ENCODE peak calls at places on chromosomes 16 and 17, in seven cellular contexts. V is endothelial cell of umbilical vein, D is stomach, I is ovary, L is suprapubic skin, O is heart left ventricle, Q is esophagus squamous epithelium. M is an unnamed sample.
A peak's percentile ranks its signal among the peaks of the same experiment; 100 is the strongest.

GRCh38 chr16:2171601-2172178 is 16.1 kb downstream of the TRAF7 start:
- DNase-seq in L (no peak), V (no peak), Q (no peak), I (no peak), D (no peak), O (no peak), M (peak; percentile 74)

GRCh38 chr17:33461051-33461450 is 168.0 kb upstream of the ASIC2 start:
- DNase-seq in Q (no peak), D (no peak), O (no peak), L (no peak), I (no peak), V (no peak), M (no peak)

GRCh38 chr16:2514333-2515179 is 804 bp downstream of the ATP6V0C start:
- DNase-seq in L (peak; percentile 75), D (peak; percentile 43), I (peak; percentile 69), Q (no peak), O (no peak), V (no peak), M (peak; percentile 73)

GRCh38 chr16:5412721-5413120 is 315.1 kb upstream of the EEF2KMT start:
- DNase-seq in D (no peak), I (no peak), L (peak; percentile 31), O (no peak), Q (no peak), V (no peak), M (no peak)

GRCh38 chr17:64115871-64116534 is 13.9 kb downstream of the ERN1 start:
- DNase-seq in L (no peak), V (no peak), O (no peak), Q (no peak), I (no peak), D (peak; percentile 65), M (no peak)

GRCh38 chr16:86575754-86576557 is 2.4 kb upstream of the FOXL1 start:
- DNase-seq in I (no peak), L (peak; percentile 46), O (peak; percentile 89), V (peak; percentile 92), Q (no peak), D (peak; percentile 55), M (peak; percentile 88)

GRCh38 chr17:4938670-4939553 is 934 bp downstream of the SLC25A11 start:
- DNase-seq in Q (no peak), I (no peak), O (peak; percentile 53), D (no peak), V (no peak), L (no peak), M (no peak)

GRCh38 chr17:68733241-68734176 is 132.3 kb upstream of the FAM20A start:
- DNase-seq in V (peak; percentile 66), Q (no peak), O (peak; percentile 44), L (no peak), D (peak; percentile 30), I (no peak), M (no peak)

GRCh38 chr17:74807925-74808324 is 31.8 kb upstream of the NAT9 start:
- DNase-seq in V (no peak), I (no peak), Q (no peak), L (no peak), O (no peak), D (no peak), M (no peak)

GRCh38 chr16:9409753-9410493 is 318.5 kb downstream of the HAPSTR1 start:
- DNase-seq in V (no peak), L (no peak), D (no peak), I (no peak), Q (no peak), O (no peak), M (no peak)

GRCh38 chr17:2724783-2725164 is 13.2 kb upstream of the CLUH start:
- DNase-seq in I (peak; percentile 29), V (peak; percentile 19), Q (no peak), O (peak; percentile 53), D (peak; percentile 46), L (no peak), M (peak; percentile 89)

GRCh38 chr16:46803373-46803772 is 27.6 kb downstream of the C16orf87 start:
- DNase-seq in Q (no peak), D (no peak), O (no peak), L (no peak), I (no peak), V (no peak), M (no peak)

GRCh38 chr16:46801428-46802049 is 29.4 kb downstream of the C16orf87 start:
- DNase-seq in V (peak; percentile 18), O (no peak), L (no peak), Q (no peak), I (no peak), D (no peak), M (no peak)

GRCh38 chr16:46796764-46797269 is 34.2 kb downstream of the C16orf87 start:
- DNase-seq in D (no peak), I (no peak), Q (no peak), O (no peak), L (no peak), V (no peak), M (no peak)

DNA sequence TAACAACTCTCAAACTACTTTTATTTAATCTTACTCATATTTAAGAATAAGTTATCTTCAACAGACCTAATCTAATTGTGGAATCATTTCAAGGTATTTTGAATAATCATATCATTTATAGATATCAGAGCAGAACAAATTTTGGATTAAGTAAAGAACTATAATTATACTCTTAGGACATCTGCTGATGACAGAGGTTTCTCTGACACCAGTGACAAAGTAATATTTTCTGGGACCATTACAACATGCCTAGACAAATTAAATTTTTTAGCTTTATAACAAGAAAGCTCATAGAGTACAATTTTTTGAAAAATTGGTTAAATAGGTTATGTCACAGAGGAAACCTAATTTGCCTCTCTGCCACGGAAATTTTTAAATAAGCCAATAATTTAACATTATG is 30.5 kb downstream of the C16orf87 start:
- DNase-seq in I (no peak), Q (no peak), V (no peak), L (no peak), O (no peak), D (no peak), M (no peak)
- H3K4me1 ChIP-seq in I (no peaks in the 10 kb centered on the region), Q (no peaks in the 10 kb centered on the region), V (no peaks in the 10 kb centered on the region), L (no peaks in the 10 kb centered on the region), O (no peaks in the 10 kb centered on the region), D (no peaks in the 10 kb centered on the region), M (no peaks in the 10 kb centered on the region)

DNA sequence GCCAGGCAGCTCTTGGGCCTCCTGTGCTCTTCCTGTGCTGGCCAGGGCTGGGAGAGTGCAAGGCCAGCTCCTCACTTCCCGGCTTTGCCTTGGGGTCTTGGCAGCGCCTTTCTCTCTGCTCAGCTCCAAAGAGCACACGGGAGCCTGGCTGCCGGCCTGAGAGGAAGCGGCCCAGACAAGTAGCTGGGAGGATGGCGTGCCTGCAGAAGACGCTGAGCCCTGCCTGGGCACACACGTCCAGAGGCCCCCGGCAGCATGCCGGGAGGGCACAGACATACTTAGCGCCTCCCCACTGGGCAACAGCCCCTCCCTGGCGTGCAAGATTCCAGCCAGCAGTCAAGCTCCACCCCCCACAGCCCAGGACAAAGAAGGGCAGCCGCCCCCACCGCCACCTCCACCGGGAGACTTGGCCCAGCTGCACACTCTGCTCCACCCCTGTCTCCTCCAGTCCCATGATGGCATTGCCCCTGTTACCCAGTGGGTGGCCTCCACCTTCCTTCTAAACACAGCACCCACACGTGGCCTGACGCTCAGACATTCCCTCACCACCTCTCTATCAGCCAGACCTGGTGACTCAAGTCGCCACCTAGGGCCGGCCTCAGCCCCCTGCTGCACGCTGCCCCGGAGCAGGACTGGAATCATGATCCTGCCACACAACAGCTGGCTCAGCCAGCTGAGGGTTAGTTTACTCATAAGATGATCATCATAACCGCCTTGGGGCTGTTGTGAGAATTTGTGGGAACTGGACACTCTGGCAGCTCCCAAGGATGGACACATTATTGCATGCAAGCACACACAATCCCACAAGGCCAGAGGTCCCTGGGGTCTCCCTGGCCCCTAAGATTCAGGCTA is 12.4 kb downstream of the SGCA start:
- DNase-seq in I (peak; percentile 82), L (no peak), Q (no peak), O (peak; percentile 92), V (peak; percentile 84), D (peak; percentile 79), M (peak; percentile 86)
- TF ChIP-seq POLR2A in I (no peak), L (no peak), Q (no peak), O (no peak), V (peak; percentile 71), D (no peak), M (no peak)

DNA sequence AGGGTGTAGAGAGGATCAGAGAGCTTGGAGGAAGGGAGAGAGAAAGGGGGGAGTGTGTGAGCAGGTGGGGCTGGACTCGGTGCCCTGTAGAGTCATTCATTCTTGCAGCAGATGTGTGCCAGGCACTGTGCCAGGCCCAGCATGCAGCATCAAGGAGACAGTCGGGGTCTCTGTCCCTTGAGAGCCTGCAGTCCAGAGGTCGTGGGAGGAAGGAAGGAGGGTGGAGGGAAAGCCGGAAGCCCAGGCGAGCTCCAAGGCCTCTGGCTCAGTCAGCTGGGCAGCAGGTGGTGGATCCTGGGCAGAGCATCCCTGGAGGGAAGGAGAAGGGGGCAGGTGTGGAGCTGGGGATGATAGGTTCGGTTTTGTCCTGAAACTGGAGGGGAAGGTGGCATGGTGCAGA is 27.5 kb downstream of the EPN2 start:
- DNase-seq in O (peak; percentile 44), I (no peak), L (no peak), V (peak; percentile 18), D (no peak), Q (no peak), M (no peak)
- H3K4me1 ChIP-seq in O (peaks cover 56% of the 10 kb centered on the region), I (peaks cover 16% of the 10 kb centered on the region), L (peaks cover 89% of the 10 kb centered on the region), V (peaks cover 41% of the 10 kb centered on the region), D (peaks cover 83% of the 10 kb centered on the region), Q (peaks cover 75% of the 10 kb centered on the region), M (peaks cover 90% of the 10 kb centered on the region)

DNA sequence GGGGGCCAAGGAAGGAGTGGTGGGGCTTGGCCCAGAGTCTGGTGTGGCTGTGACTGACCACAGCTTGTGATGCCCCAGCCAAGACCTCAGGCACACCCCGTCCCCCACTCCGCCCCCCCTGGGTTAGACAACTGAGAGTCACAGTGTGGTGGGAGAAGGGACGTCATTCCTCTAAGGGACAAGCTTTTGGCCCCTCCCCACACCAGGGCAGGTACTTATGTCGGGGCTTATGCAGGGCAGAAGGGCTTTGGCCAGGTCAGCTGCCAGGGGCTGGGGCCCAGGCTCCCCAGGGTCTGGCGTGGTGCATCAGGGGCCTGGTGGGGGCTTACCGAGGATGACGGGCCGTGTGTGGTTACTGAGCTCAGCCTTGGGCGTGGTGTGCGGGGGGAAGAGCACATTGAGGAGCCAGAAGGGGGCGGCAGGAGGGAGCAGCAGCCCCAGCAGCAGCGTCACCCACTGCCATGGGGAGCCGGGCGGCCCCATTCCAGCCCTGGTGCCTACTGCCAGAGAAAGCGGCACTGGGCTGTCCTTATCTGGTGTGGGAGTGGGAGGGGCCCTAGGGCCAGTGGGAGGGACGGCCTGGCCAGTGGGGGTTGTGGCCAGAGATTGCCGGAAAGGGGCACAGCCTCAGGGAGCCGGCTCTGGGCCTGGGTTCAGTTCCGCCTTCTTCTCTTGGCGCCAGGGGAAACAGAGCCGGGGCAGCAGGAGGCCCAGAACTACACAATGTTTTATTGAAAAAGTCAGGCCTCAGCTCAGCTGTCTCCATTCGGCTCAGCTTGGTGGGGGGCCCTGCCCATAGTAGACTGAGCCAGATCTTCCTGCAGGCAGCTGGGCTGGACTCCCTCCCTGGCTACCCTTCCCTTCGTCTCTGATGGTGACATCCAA is at the start of gene LCAT:
- DNase-seq in V (no peak), D (peak; percentile 72), L (no peak), Q (no peak), O (peak; percentile 77), I (peak; percentile 75), M (no peak)
- TF ChIP-seq POLR2A in V (peak; percentile 43), D (no peak), L (no peak), Q (no peak), O (no peak), I (no peak), M (no peak)